ENCODE peak calls at places on chromosomes 12 and 14, in four cellular contexts. M is A549, Q is PC-3, T is psoas muscle. K is an unnamed sample.

GRCh38 chr14:102326583-102326982 is 7.0 kb downstream of the ZNF839 start:
- DNase-seq in M (no peak), Q (no peak), T (no peak), K (no peak)

GRCh38 chr12:107635139-107635538 is 50.5 kb upstream of the PWP1 start:
- DNase-seq in M (no peak), Q (no peak), T (no peak), K (no peak)

GRCh38 chr14:103545915-103546650 is 16.4 kb downstream of the BAG5 start:
- DNase-seq in M (no peak), Q (no peak), T (no peak), K (no peak)

GRCh38 chr14:22977684-22978486 is 4.5 kb downstream of the AJUBA start:
- DNase-seq in M (peak; percentile 80), Q (peak; percentile 92), T (no peak), K (peak; percentile 89)

GRCh38 chr12:12441051-12441807 is 84.4 kb downstream of the BORCS5 start:
- DNase-seq in M (no peak), Q (no peak), T (no peak), K (no peak)

GRCh38 chr14:90425480-90425879 is 28.7 kb downstream of the CALM1 start:
- DNase-seq in M (no peak), Q (no peak), T (no peak), K (no peak)

GRCh38 chr12:84986586-84986985 is 49.5 kb downstream of the TSPAN19 start:
- DNase-seq in M (no peak), Q (no peak), T (no peak), K (no peak)

GRCh38 chr12:117212563-117213190 is 22.4 kb upstream of the FBXO21 start:
- DNase-seq in M (peak; percentile 87), Q (peak; percentile 91), T (peak; percentile 68), K (peak; percentile 73)

GRCh38 chr14:76546426-76547221 is 170.7 kb downstream of the ESRRB start:
- DNase-seq in M (peak; percentile 28), Q (peak; percentile 29), T (no peak), K (peak; percentile 39)

GRCh38 chr14:102601378-102601925 is 9.0 kb downstream of the RCOR1 start:
- DNase-seq in M (no peak), Q (no peak), T (no peak), K (no peak)

GRCh38 chr14:103108749-103109207 is 14.3 kb downstream of the EXOC3L4 start:
- DNase-seq in M (no peak), Q (no peak), T (peak; percentile 76), K (no peak)

GRCh38 chr12:110717037-110717436 is 25.7 kb downstream of the PPP1CC start:
- DNase-seq in M (no peak), Q (no peak), T (no peak), K (no peak)

GRCh38 chr12:53752651-53753050 is 872 bp upstream of the CISTR start:
- DNase-seq in M (no peak), Q (no peak), T (no peak), K (no peak)

GRCh38 chr14:54370323-54371125 is 26.3 kb upstream of the CDKN3 start:
- DNase-seq in M (no peak), Q (no peak), T (no peak), K (no peak)

GRCh38 chr12:121300083-121300819 is 3.7 kb upstream of the CAMKK2 start:
- DNase-seq in M (no peak), Q (no peak), T (no peak), K (no peak)

GRCh38 chr12:3243376-3244084 is 166.4 kb downstream of the TSPAN9 start:
- DNase-seq in M (no peak), Q (no peak), T (no peak), K (no peak)

GRCh38 chr12:107441906-107442305 is 243.7 kb upstream of the PWP1 start:
- DNase-seq in M (no peak), Q (no peak), T (no peak), K (no peak)

GRCh38 chr14:68285421-68286179 is 466.0 kb downstream of the RAD51B start:
- DNase-seq in M (no peak), Q (no peak), T (no peak), K (no peak)

GRCh38 chr14:89702151-89702936 is 252.2 kb downstream of the EFCAB11 start:
- DNase-seq in M (no peak), Q (no peak), T (peak; percentile 55), K (no peak)

GRCh38 chr12:89648211-89648930 is 60.3 kb downstream of the ATP2B1 start:
- DNase-seq in M (no peak), Q (no peak), T (no peak), K (peak; percentile 16)

GRCh38 chr12:3033538-3033865 is 43.7 kb upstream of the TSPAN9 start:
- DNase-seq in M (no peak), Q (no peak), T (peak; percentile 81), K (no peak)

GRCh38 chr12:108610856-108611605 is 13.1 kb upstream of the TMEM119 start:
- DNase-seq in M (no peak), Q (no peak), T (no peak), K (no peak)

GRCh38 chr12:79560165-79560889 is 130.4 kb downstream of the PAWR start:
- DNase-seq in M (no peak), Q (peak; percentile 56), T (no peak), K (no peak)

GRCh38 chr14:104087981-104088850 is 2.7 kb downstream of the ASPG start:
- DNase-seq in M (no peak), Q (no peak), T (no peak), K (no peak)

GRCh38 chr14:71094722-71095121 is 187.5 kb downstream of the PCNX1 start:
- DNase-seq in M (no peak), Q (no peak), T (no peak), K (no peak)

GRCh38 chr12:110373025-110373876 is 30.3 kb downstream of the ANAPC7 start:
- DNase-seq in M (no peak), Q (no peak), T (no peak), K (no peak)

GRCh38 chr12:77104792-77105191 is 39.4 kb upstream of the E2F7 start:
- DNase-seq in M (no peak), Q (peak; percentile 31), T (no peak), K (no peak)

GRCh38 chr14:75226755-75227544 is 50.5 kb upstream of the TMED10 start:
- DNase-seq in M (no peak), Q (no peak), T (no peak), K (no peak)

GRCh38 chr12:99722690-99723486 is 75.3 kb downstream of the GARIN6 start:
- DNase-seq in M (no peak), Q (no peak), T (no peak), K (no peak)

GRCh38 chr14:91202234-91202974 is 42.1 kb downstream of the GPR68 start:
- DNase-seq in M (no peak), Q (peak; percentile 52), T (peak; percentile 64), K (no peak)

GRCh38 chr14:71113376-71113775 is 206.1 kb downstream of the PCNX1 start:
- DNase-seq in M (no peak), Q (no peak), T (no peak), K (no peak)

DNA sequence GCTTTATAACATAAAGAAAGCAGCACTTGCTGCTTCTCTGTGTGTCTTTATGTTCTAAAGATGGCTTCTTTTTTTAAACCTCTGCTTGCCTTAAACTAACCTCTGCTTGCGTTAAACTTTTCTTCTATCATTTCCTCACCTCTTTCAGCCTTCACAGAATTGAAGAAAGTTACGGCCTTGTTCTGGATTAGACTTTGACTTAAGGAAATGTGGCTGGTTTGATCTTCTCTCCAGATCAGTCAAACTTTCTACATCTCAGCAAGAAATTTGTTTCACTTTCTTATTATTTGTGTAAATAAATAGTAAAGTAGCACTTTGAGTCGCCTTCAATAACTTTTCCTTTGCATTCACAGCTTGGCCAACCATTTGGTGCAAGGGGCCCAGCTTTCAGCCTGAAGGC is 64.2 kb downstream of the CMAS start:
- DNase-seq in M (no peak), Q (no peak), T (no peak), K (no peak)
- TF ChIP-seq CTCF in M (no peak), Q (no peak), T (no peak), K (no peak)

GRCh38 chr12:74071182-74071581 is 466.5 kb upstream of the ATXN7L3B start:
- DNase-seq in M (no peak), Q (no peak), T (no peak), K (no peak)
- H3K27ac ChIP-seq in M (no peak overlapping the region), Q (no peak overlapping the region), T (no peak overlapping the region), K (no peak overlapping the region)

GRCh38 chr12:71641390-71641789 is 22.3 kb downstream of the ZFC3H1 start:
- DNase-seq in M (no peak), Q (no peak), T (no peak), K (no peak)

GRCh38 chr12:71636704-71637115 is 26.9 kb downstream of the ZFC3H1 start:
- DNase-seq in M (peak; percentile 36), Q (peak; percentile 84), T (no peak), K (peak; percentile 41)

GRCh38 chr12:71638499-71638898 is 25.1 kb downstream of the ZFC3H1 start:
- DNase-seq in M (no peak), Q (no peak), T (no peak), K (no peak)

GRCh38 chr12:71640316-71640715 is 23.3 kb downstream of the ZFC3H1 start:
- DNase-seq in M (no peak), Q (no peak), T (no peak), K (no peak)

DNA sequence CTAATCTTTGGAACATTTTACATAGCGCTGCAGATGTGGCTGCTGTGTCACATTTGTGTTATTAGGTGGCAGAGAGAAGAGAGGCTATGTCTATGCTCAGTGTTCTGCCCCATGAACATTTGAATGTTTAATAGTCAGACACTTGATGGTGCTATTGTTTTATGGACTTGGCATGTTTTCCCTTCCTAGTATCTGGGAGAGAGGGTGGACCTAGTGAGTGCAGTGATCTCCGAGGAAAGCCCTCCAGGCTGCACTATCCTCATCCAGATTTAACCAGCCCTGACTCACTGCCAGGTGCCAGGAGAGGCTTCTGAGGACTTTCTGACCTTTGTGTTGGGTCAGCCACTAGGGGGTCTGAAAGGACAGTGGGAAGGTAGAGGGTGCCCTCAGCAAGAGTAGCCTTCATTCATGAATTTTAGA is 24.3 kb downstream of the ZFC3H1 start:
- DNase-seq in M (peak; percentile 13), Q (peak; percentile 22), T (no peak), K (no peak)
- TF ChIP-seq CTCF in M (peak; percentile 28), Q (peak; percentile 46), T (no peak), K (no peak)

DNA sequence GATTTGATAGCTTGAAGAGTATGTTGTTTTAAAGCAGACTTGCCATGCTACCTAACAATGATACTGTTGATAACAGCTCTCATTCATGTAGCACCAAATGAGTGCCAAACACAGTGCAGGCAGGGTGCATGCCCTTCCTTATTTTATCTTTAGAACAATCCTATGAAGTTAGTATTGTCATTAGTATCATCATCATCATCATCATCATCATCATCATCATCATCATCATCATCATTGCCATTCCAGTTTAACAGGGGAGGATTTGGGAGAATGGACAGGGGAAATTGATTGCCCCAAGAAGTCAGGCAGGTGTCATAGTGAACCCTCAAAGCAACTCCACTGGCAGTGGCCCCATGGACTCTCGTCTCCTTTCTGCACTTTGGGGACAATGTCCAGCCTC is 734.9 kb downstream of the VRK1 start:
- DNase-seq in M (no peak), Q (no peak), T (no peak), K (no peak)
- H3K27ac ChIP-seq in M (no peak overlapping the region), Q (no peak overlapping the region), T (no peak overlapping the region), K (no peak overlapping the region)

GRCh38 chr12:20601668-20602280 is 93.4 kb upstream of the SLCO1C1 start:
- DNase-seq in M (peak; percentile 18), Q (peak; percentile 55), T (no peak), K (peak; percentile 1)
- TF ChIP-seq CTCF in M (peak; percentile 70), Q (peak; percentile 66), T (peak; percentile 38), K (no peak)

GRCh38 chr12:58174316-58174715 is 232.9 kb downstream of the ATP23 start:
- DNase-seq in M (no peak), Q (no peak), T (no peak), K (no peak)
- H3K27ac ChIP-seq in M (no peak overlapping the region), Q (no peak overlapping the region), T (no peak overlapping the region), K (no peak overlapping the region)

K was measured in RWPE1.